ENCODE peak calls at places on chromosome 11, in nine cellular contexts. X is activated gamma-delta T cell; I is SW480; U is fibroblast of the conjunctiva; J is PC-3; M is amniotic epithelial cell; Y is AG09309; S is cardiac muscle cell; L is naive thymus-derived CD8-positive, alpha-beta T cell. O is an unnamed sample.

GRCh38 chr11:15737326-15737725 is 619.0 kb downstream of the SOX6 start:
- DNase-seq in J (peak), U (no peak), M (peak), L (no peak), I (no peak), S (no peak), Y (no peak), X (no peak), O (no peak)

GRCh38 chr11:77821349-77821851 is 456 bp downstream of the AAMDC start:
- DNase-seq in U (no peak), X (no peak), M (peak), L (peak), Y (no peak), S (peak), I (peak), J (peak), O (no peak)

GRCh38 chr11:108368134-108368533 is 99.2 kb downstream of the C11orf65 start:
- DNase-seq in M (peak), X (no peak), J (peak), L (no peak), U (no peak), S (no peak), I (no peak), Y (no peak), O (no peak)

GRCh38 chr11:13242564-13242963 is 35.0 kb upstream of the BMAL1 start:
- DNase-seq in J (peak), X (no peak), I (no peak), U (no peak), M (no peak), Y (no peak), L (no peak), S (no peak), O (no peak)

GRCh38 chr11:9577551-9577950 is 4.1 kb downstream of the WEE1 start:
- DNase-seq in L (no peak), I (no peak), X (no peak), M (peak), U (no peak), Y (no peak), S (no peak), J (no peak), O (no peak)

GRCh38 chr11:76233196-76233921 is 27.1 kb upstream of the WNT11 start:
- DNase-seq in Y (no peak), U (no peak), X (no peak), I (no peak), S (no peak), J (no peak), M (no peak), L (no peak), O (no peak)

GRCh38 chr11:6457581-6458320 is 16.0 kb downstream of the TRIM3 start:
- DNase-seq in J (no peak), U (no peak), L (no peak), Y (no peak), X (no peak), I (no peak), M (no peak), S (no peak), O (no peak)

GRCh38 chr11:93089474-93090102 is 108.2 kb downstream of the SLC36A4 start:
- DNase-seq in Y (peak), L (no peak), M (peak), X (no peak), U (peak), S (peak), J (peak), I (peak), O (peak)

GRCh38 chr11:35796542-35796941 is 134.0 kb downstream of the TRIM44 start:
- DNase-seq in Y (no peak), X (no peak), J (peak), L (no peak), U (no peak), M (peak), S (no peak), I (no peak), O (no peak)

GRCh38 chr11:77879218-77879617 is 58.3 kb downstream of the AAMDC start:
- DNase-seq in M (peak), J (no peak), I (no peak), X (no peak), U (peak), S (no peak), L (no peak), Y (no peak), O (no peak)

GRCh38 chr11:72321381-72321996 is 77.5 kb upstream of the PHOX2A start:
- DNase-seq in I (no peak), S (no peak), U (no peak), X (no peak), M (peak), L (no peak), J (peak), Y (no peak), O (no peak)